ENCODE peak calls at places on chromosomes 6 and 20, in seven cellular contexts. One of them, this sample, is unnamed.

GRCh38 chr6:39913391-39913916 is 20.8 kb downstream of the MOCS1 start:
- DNase-seq in mucosa of descending colon: no peak
- DNase-seq in CD8-positive, alpha-beta memory T cell: no peak
- DNase-seq in PC-9: no peak
- DNase-seq in heart left ventricle: no peak
- DNase-seq in mesendoderm: no peak
- DNase-seq in transverse colon: no peak
- DNase-seq in this sample: no peak

GRCh38 chr6:15207923-15208322 is 37.9 kb upstream of the JARID2 start:
- DNase-seq in mesendoderm: peak; percentile 81
- DNase-seq in transverse colon: no peak
- DNase-seq in PC-9: no peak
- DNase-seq in heart left ventricle: no peak
- DNase-seq in mucosa of descending colon: no peak
- DNase-seq in CD8-positive, alpha-beta memory T cell: no peak
- DNase-seq in this sample: no peak

GRCh38 chr20:13468166-13468565 is 170.6 kb downstream of the TASP1 start:
- DNase-seq in heart left ventricle: no peak
- DNase-seq in CD8-positive, alpha-beta memory T cell: no peak
- DNase-seq in transverse colon: no peak
- DNase-seq in mesendoderm: no peak
- DNase-seq in mucosa of descending colon: no peak
- DNase-seq in PC-9: no peak
- DNase-seq in this sample: no peak

GRCh38 chr6:53014034-53014433 is 18.9 kb upstream of the GSTA4 start:
- DNase-seq in mesendoderm: no peak
- DNase-seq in mucosa of descending colon: no peak
- DNase-seq in PC-9: no peak
- DNase-seq in transverse colon: no peak
- DNase-seq in CD8-positive, alpha-beta memory T cell: no peak
- DNase-seq in heart left ventricle: no peak
- DNase-seq in this sample: no peak

GRCh38 chr20:45012682-45013302 is 46.5 kb downstream of the STK4 start:
- DNase-seq in mucosa of descending colon: no peak
- DNase-seq in PC-9: peak; percentile 82
- DNase-seq in heart left ventricle: no peak
- DNase-seq in CD8-positive, alpha-beta memory T cell: no peak
- DNase-seq in transverse colon: no peak
- DNase-seq in mesendoderm: peak; percentile 82
- DNase-seq in this sample: no peak

GRCh38 chr20:4814696-4815252 is 93.1 kb downstream of the PRND start:
- DNase-seq in mesendoderm: no peak
- DNase-seq in heart left ventricle: peak; percentile 65
- DNase-seq in PC-9: no peak
- DNase-seq in mucosa of descending colon: peak; percentile 52
- DNase-seq in transverse colon: peak; percentile 64
- DNase-seq in CD8-positive, alpha-beta memory T cell: peak; percentile 87
- DNase-seq in this sample: peak; percentile 77

GRCh38 chr6:24329022-24329421 is 28.8 kb downstream of the DCDC2 start:
- DNase-seq in mucosa of descending colon: no peak
- DNase-seq in mesendoderm: no peak
- DNase-seq in CD8-positive, alpha-beta memory T cell: no peak
- DNase-seq in transverse colon: no peak
- DNase-seq in PC-9: no peak
- DNase-seq in heart left ventricle: no peak
- DNase-seq in this sample: no peak

GRCh38 chr20:49916146-49917002 is 1.0 kb upstream of the SPATA2 start:
- DNase-seq in CD8-positive, alpha-beta memory T cell: peak; percentile 55
- DNase-seq in mucosa of descending colon: peak; percentile 78
- DNase-seq in PC-9: peak; percentile 76
- DNase-seq in transverse colon: peak; percentile 77
- DNase-seq in heart left ventricle: no peak
- DNase-seq in mesendoderm: peak; percentile 74
- DNase-seq in this sample: no peak

GRCh38 chr6:157715766-157716171 is 107.3 kb upstream of the SNX9 start:
- DNase-seq in mesendoderm: no peak
- DNase-seq in CD8-positive, alpha-beta memory T cell: no peak
- DNase-seq in mucosa of descending colon: peak; percentile 38
- DNase-seq in transverse colon: peak; percentile 50
- DNase-seq in PC-9: peak; percentile 12
- DNase-seq in heart left ventricle: peak; percentile 84
- DNase-seq in this sample: peak; percentile 89

GRCh38 chr6:38564301-38564700 is 75.4 kb downstream of the BTBD9 start:
- DNase-seq in transverse colon: no peak
- DNase-seq in mesendoderm: no peak
- DNase-seq in CD8-positive, alpha-beta memory T cell: no peak
- DNase-seq in mucosa of descending colon: no peak
- DNase-seq in PC-9: no peak
- DNase-seq in heart left ventricle: no peak
- DNase-seq in this sample: no peak

GRCh38 chr20:51446230-51446629 is 96.3 kb downstream of the NFATC2 start:
- DNase-seq in mucosa of descending colon: no peak
- DNase-seq in PC-9: no peak
- DNase-seq in heart left ventricle: no peak
- DNase-seq in transverse colon: no peak
- DNase-seq in mesendoderm: no peak
- DNase-seq in CD8-positive, alpha-beta memory T cell: no peak
- DNase-seq in this sample: no peak

GRCh38 chr6:151391021-151391470 is 313 bp downstream of the ZBTB2 start:
- DNase-seq in mesendoderm: peak; percentile 85
- DNase-seq in heart left ventricle: peak; percentile 85
- DNase-seq in CD8-positive, alpha-beta memory T cell: peak; percentile 89
- DNase-seq in PC-9: peak; percentile 49
- DNase-seq in mucosa of descending colon: peak; percentile 79
- DNase-seq in transverse colon: peak; percentile 83
- DNase-seq in this sample: peak; percentile 95

GRCh38 chr6:31058128-31058894 is 48.0 kb downstream of the MUC22 start:
- DNase-seq in mesendoderm: no peak
- DNase-seq in CD8-positive, alpha-beta memory T cell: no peak
- DNase-seq in transverse colon: no peak
- DNase-seq in mucosa of descending colon: peak; percentile 15
- DNase-seq in PC-9: peak; percentile 40
- DNase-seq in heart left ventricle: no peak
- DNase-seq in this sample: no peak

GRCh38 chr20:47782920-47783552 is 2.2 kb downstream of the SULF2 start:
- DNase-seq in mucosa of descending colon: no peak
- DNase-seq in CD8-positive, alpha-beta memory T cell: no peak
- DNase-seq in heart left ventricle: no peak
- DNase-seq in PC-9: no peak
- DNase-seq in transverse colon: no peak
- DNase-seq in mesendoderm: peak; percentile 71
- DNase-seq in this sample: no peak

GRCh38 chr6:166025149-166025898 is 142.3 kb downstream of the TBXT start:
- DNase-seq in CD8-positive, alpha-beta memory T cell: no peak
- DNase-seq in transverse colon: no peak
- DNase-seq in PC-9: no peak
- DNase-seq in mesendoderm: no peak
- DNase-seq in mucosa of descending colon: no peak
- DNase-seq in heart left ventricle: peak; percentile 58
- DNase-seq in this sample: no peak

GRCh38 chr6:72649032-72649984 is 27.4 kb downstream of the KCNQ5 start:
- DNase-seq in mesendoderm: no peak
- DNase-seq in heart left ventricle: no peak
- DNase-seq in PC-9: peak; percentile 3
- DNase-seq in transverse colon: no peak
- DNase-seq in CD8-positive, alpha-beta memory T cell: no peak
- DNase-seq in mucosa of descending colon: no peak
- DNase-seq in this sample: no peak

GRCh38 chr6:38460216-38460615 is 179.5 kb downstream of the BTBD9 start:
- DNase-seq in PC-9: no peak
- DNase-seq in heart left ventricle: no peak
- DNase-seq in mesendoderm: peak; percentile 11
- DNase-seq in CD8-positive, alpha-beta memory T cell: no peak
- DNase-seq in mucosa of descending colon: no peak
- DNase-seq in transverse colon: no peak
- DNase-seq in this sample: no peak

GRCh38 chr6:100657678-100658330 is 193.1 kb upstream of the SIM1 start:
- DNase-seq in transverse colon: no peak
- DNase-seq in heart left ventricle: no peak
- DNase-seq in PC-9: no peak
- DNase-seq in mesendoderm: no peak
- DNase-seq in CD8-positive, alpha-beta memory T cell: no peak
- DNase-seq in mucosa of descending colon: no peak
- DNase-seq in this sample: no peak

GRCh38 chr20:23546435-23547144 is 21.7 kb downstream of the CST9L start:
- DNase-seq in mucosa of descending colon: no peak
- DNase-seq in PC-9: no peak
- DNase-seq in heart left ventricle: no peak
- DNase-seq in CD8-positive, alpha-beta memory T cell: no peak
- DNase-seq in transverse colon: no peak
- DNase-seq in mesendoderm: no peak
- DNase-seq in this sample: no peak

GRCh38 chr6:155404937-155405336 is 50.7 kb downstream of the NOX3 start:
- DNase-seq in transverse colon: no peak
- DNase-seq in mucosa of descending colon: no peak
- DNase-seq in PC-9: no peak
- DNase-seq in CD8-positive, alpha-beta memory T cell: no peak
- DNase-seq in heart left ventricle: no peak
- DNase-seq in mesendoderm: no peak
- DNase-seq in this sample: no peak

GRCh38 chr6:155412335-155412734 is 43.3 kb downstream of the NOX3 start:
- DNase-seq in CD8-positive, alpha-beta memory T cell: no peak
- DNase-seq in mesendoderm: no peak
- DNase-seq in transverse colon: no peak
- DNase-seq in PC-9: no peak
- DNase-seq in mucosa of descending colon: no peak
- DNase-seq in heart left ventricle: no peak
- DNase-seq in this sample: no peak

GRCh38 chr6:155408231-155408630 is 47.4 kb downstream of the NOX3 start:
- DNase-seq in heart left ventricle: no peak
- DNase-seq in PC-9: no peak
- DNase-seq in transverse colon: no peak
- DNase-seq in mesendoderm: no peak
- DNase-seq in mucosa of descending colon: no peak
- DNase-seq in CD8-positive, alpha-beta memory T cell: no peak
- DNase-seq in this sample: no peak

GRCh38 chr6:155406801-155407200 is 48.8 kb downstream of the NOX3 start:
- DNase-seq in transverse colon: no peak
- DNase-seq in mucosa of descending colon: no peak
- DNase-seq in mesendoderm: peak; percentile 27
- DNase-seq in CD8-positive, alpha-beta memory T cell: no peak
- DNase-seq in heart left ventricle: no peak
- DNase-seq in PC-9: no peak
- DNase-seq in this sample: no peak

DNA sequence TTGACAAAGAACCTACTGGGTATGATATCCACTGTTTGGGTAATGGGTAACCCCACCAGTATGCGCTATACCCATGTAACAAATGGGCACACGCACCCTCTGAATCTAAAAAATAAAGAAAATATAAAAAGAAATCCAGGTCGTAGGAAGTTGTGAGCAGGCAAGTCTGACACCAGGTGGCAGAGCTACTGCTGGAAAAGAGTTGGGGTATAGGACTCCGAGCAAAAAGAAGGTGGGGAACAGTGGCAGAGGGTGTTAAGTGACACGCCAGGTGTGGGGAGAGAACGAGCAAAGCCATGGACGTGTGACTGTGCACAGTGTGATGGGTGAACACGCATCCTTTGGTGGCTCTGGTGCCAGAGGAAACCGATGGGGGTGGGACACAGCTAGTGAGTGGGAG is 46.7 kb downstream of the NOX3 start:
- DNase-seq in transverse colon: no peak
- DNase-seq in mesendoderm: peak; percentile 15
- DNase-seq in PC-9: no peak
- DNase-seq in heart left ventricle: no peak
- DNase-seq in mucosa of descending colon: no peak
- DNase-seq in CD8-positive, alpha-beta memory T cell: no peak
- DNase-seq in this sample: no peak
- H3K4me1 ChIP-seq in transverse colon: no peaks in the 10 kb centered on the region
- H3K4me1 ChIP-seq in mesendoderm: no peaks in the 10 kb centered on the region
- H3K4me1 ChIP-seq in PC-9: no peaks in the 10 kb centered on the region
- H3K4me1 ChIP-seq in heart left ventricle: no peaks in the 10 kb centered on the region
- H3K4me1 ChIP-seq in mucosa of descending colon: no peaks in the 10 kb centered on the region
- H3K4me1 ChIP-seq in CD8-positive, alpha-beta memory T cell: no peaks in the 10 kb centered on the region
- H3K4me1 ChIP-seq in this sample: no peaks in the 10 kb centered on the region

DNA sequence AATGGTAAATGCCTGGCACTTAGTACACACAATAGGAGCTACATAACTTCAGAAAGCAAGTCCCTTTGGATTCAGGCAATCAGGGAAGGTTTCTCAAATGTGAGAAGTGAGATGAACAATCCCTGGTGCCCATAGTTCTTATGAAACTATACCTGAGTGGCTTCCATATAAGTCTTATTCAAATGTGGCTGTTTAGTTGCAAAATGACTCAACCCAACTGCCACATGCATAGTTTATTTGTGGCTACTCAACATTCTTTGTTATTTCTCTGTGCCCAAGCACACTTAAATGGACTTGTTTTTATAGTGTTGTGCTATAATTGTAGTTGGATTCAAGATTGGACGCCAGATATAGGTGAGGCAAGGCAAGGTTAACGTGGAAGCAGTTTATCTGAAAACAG is 93.7 kb upstream of the ATXN1 start:
- DNase-seq in heart left ventricle: no peak
- DNase-seq in PC-9: no peak
- DNase-seq in mesendoderm: no peak
- DNase-seq in transverse colon: no peak
- DNase-seq in CD8-positive, alpha-beta memory T cell: no peak
- DNase-seq in mucosa of descending colon: no peak
- DNase-seq in this sample: no peak
- H3K4me1 ChIP-seq in heart left ventricle: peaks cover 27% of the 10 kb centered on the region
- H3K4me1 ChIP-seq in PC-9: peaks cover 41% of the 10 kb centered on the region
- H3K4me1 ChIP-seq in mesendoderm: no peaks in the 10 kb centered on the region
- H3K4me1 ChIP-seq in transverse colon: no peaks in the 10 kb centered on the region
- H3K4me1 ChIP-seq in CD8-positive, alpha-beta memory T cell: no peaks in the 10 kb centered on the region
- H3K4me1 ChIP-seq in mucosa of descending colon: no peaks in the 10 kb centered on the region
- H3K4me1 ChIP-seq in this sample: no peaks in the 10 kb centered on the region

DNA sequence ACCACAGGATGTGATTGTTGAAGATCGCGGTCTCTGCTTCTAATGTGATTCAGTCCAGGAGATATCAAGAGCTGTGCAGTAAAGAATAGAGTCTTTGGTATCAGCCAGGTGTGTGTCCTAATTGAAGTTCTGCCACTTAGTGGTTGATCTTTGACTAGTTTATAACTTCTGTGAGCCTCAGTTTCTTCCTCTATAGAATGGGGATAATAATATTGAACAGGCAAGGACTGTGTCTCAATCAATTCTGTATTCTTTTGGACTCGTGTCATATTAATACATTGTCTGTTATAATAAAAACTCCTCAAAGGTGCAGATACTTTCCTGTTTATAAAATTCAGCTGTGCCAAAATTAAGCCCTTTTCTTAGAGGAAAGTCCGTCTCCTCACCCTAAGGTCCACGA is 23.1 kb upstream of the NCOA6 start:
- DNase-seq in mesendoderm: no peak
- DNase-seq in mucosa of descending colon: no peak
- DNase-seq in PC-9: no peak
- DNase-seq in heart left ventricle: no peak
- DNase-seq in CD8-positive, alpha-beta memory T cell: no peak
- DNase-seq in transverse colon: no peak
- DNase-seq in this sample: no peak
- H3K4me1 ChIP-seq in mesendoderm: no peaks in the 10 kb centered on the region
- H3K4me1 ChIP-seq in mucosa of descending colon: no peaks in the 10 kb centered on the region
- H3K4me1 ChIP-seq in PC-9: no peaks in the 10 kb centered on the region
- H3K4me1 ChIP-seq in heart left ventricle: no peaks in the 10 kb centered on the region
- H3K4me1 ChIP-seq in CD8-positive, alpha-beta memory T cell: no peaks in the 10 kb centered on the region
- H3K4me1 ChIP-seq in transverse colon: no peaks in the 10 kb centered on the region
- H3K4me1 ChIP-seq in this sample: no peaks in the 10 kb centered on the region

GRCh38 chr6:35731414-35731735 is 5.5 kb upstream of the ARMC12 start:
- DNase-seq in PC-9: peak; percentile 68
- DNase-seq in mucosa of descending colon: peak; percentile 95
- DNase-seq in CD8-positive, alpha-beta memory T cell: peak; percentile 96
- DNase-seq in transverse colon: peak; percentile 98
- DNase-seq in heart left ventricle: peak; percentile 97
- DNase-seq in mesendoderm: peak; percentile 96
- DNase-seq in this sample: peak; percentile 99
- H3K4me1 ChIP-seq in PC-9: peaks cover 24% of the 10 kb centered on the region
- H3K4me1 ChIP-seq in mucosa of descending colon: peaks cover 70% of the 10 kb centered on the region
- H3K4me1 ChIP-seq in CD8-positive, alpha-beta memory T cell: peaks cover 82% of the 10 kb centered on the region
- H3K4me1 ChIP-seq in transverse colon: peaks cover 77% of the 10 kb centered on the region
- H3K4me1 ChIP-seq in heart left ventricle: peaks cover 81% of the 10 kb centered on the region
- H3K4me1 ChIP-seq in mesendoderm: peaks cover 13% of the 10 kb centered on the region
- H3K4me1 ChIP-seq in this sample: peaks cover 46% of the 10 kb centered on the region